ENCODE peak calls at places on chromosomes 4 and X, in six cellular contexts. C is PC-3, I is MM.1S, P is neural progenitor cell, N is SK-N-SH, W is HCT116. E is an unnamed sample.

GRCh38 chr4:183797445-183798248 is 107.5 kb upstream of the STOX2 start:
- DNase-seq in C (no peak), I (no peak), P (peak; percentile 73), N (peak; percentile 83), W (no peak), E (peak; percentile 34)

GRCh38 chr4:6198278-6198677 is 2.1 kb downstream of the JAKMIP1 start:
- DNase-seq in C (no peak), I (no peak), P (no peak), N (no peak), W (no peak), E (no peak)

GRCh38 chr4:155403886-155404285 is 27.1 kb upstream of the MAP9 start:
- DNase-seq in C (peak; percentile 71), I (peak; percentile 64), P (peak; percentile 63), N (peak; percentile 53), W (peak; percentile 36), E (peak; percentile 60)

GRCh38 chr4:171846232-171846631 is 33.0 kb downstream of the GALNTL6 start:
- DNase-seq in C (peak; percentile 43), I (peak; percentile 60), P (peak; percentile 83), N (peak; percentile 37), W (peak; percentile 42), E (peak; percentile 35)

GRCh38 chr4:163895369-163896005 is 401.0 kb downstream of the TMA16 start:
- DNase-seq in C (no peak), I (no peak), P (no peak), N (no peak), W (no peak), E (no peak)

GRCh38 chr4:1177274-1178141 is 5.1 kb upstream of the SPON2 start:
- DNase-seq in C (peak; percentile 7), I (no peak), P (no peak), N (no peak), W (no peak), E (peak; percentile 78)

GRCh38 chrX:48626401-48627298 is 29.4 kb downstream of the WDR13 start:
- DNase-seq in C (peak; percentile 6), I (no peak), P (no peak), N (no peak), W (no peak), E (peak; percentile 31)

GRCh38 chrX:39891781-39892180 is 206.0 kb downstream of the BCOR start:
- DNase-seq in C (peak; percentile 13), I (peak; percentile 55), P (no peak), N (no peak), W (no peak), E (no peak)

GRCh38 chr4:185734214-185734613 is 77.8 kb downstream of the SORBS2 start:
- DNase-seq in C (no peak), I (peak; percentile 25), P (no peak), N (no peak), W (no peak), E (no peak)

GRCh38 chr4:185573651-185574199 is 38.4 kb upstream of the PDLIM3 start:
- DNase-seq in C (peak; percentile 84), I (no peak), P (peak; percentile 54), N (peak; percentile 36), W (peak; percentile 91), E (peak; percentile 80)

GRCh38 chrX:107747596-107748161 is 27.9 kb downstream of the TSC22D3 start:
- DNase-seq in C (peak; percentile 53), I (no peak), P (peak; percentile 24), N (no peak), W (no peak), E (peak; percentile 68)

GRCh38 chr4:26978387-26979071 is 117.9 kb downstream of the STIM2 start:
- DNase-seq in C (no peak), I (no peak), P (no peak), N (no peak), W (no peak), E (no peak)

GRCh38 chrX:154136627-154137161 is 7.3 kb upstream of the OPN1LW start:
- DNase-seq in C (peak; percentile 76), I (peak; percentile 58), P (peak; percentile 91), N (peak; percentile 89), W (peak; percentile 21), E (peak; percentile 73)
- H3K9ac ChIP-seq in C (peak overlapping the region; percentile 36), I (no peak overlapping the region), P (no peak overlapping the region), N (no peak overlapping the region), W (no peak overlapping the region), E (peak overlapping the region; percentile 31)

GRCh38 chr4:146058531-146058930 is 117.0 kb upstream of the LSM6 start:
- DNase-seq in C (no peak), I (no peak), P (no peak), N (no peak), W (no peak), E (no peak)
- H3K4me2 ChIP-seq in C (no peak overlapping the region), I (no peak overlapping the region), P (no peak overlapping the region), N (no peak overlapping the region), W (no peak overlapping the region), E (no peak overlapping the region)

GRCh38 chr4:169266661-169267060 is 4.1 kb downstream of the SH3RF1 start:
- DNase-seq in C (no peak), I (no peak), P (no peak), N (no peak), W (no peak), E (peak; percentile 46)
- TF ChIP-seq EZH2phosphoT487 in C (no peak), I (no peak), P (no peak), N (no peak), W (no peak), E (no peak)

GRCh38 chrX:72020204-72020603 is 109.6 kb downstream of the NHSL2 start:
- DNase-seq in C (no peak), I (no peak), P (no peak), N (no peak), W (no peak), E (no peak)
- H3K9ac ChIP-seq in C (no peak overlapping the region), I (no peak overlapping the region), P (no peak overlapping the region), N (no peak overlapping the region), W (no peak overlapping the region), E (no peak overlapping the region)

GRCh38 chrX:10104958-10105658 is 51.7 kb upstream of the CLCN4 start:
- DNase-seq in C (no peak), I (no peak), P (no peak), N (no peak), W (no peak), E (peak; percentile 7)
- H3K4me2 ChIP-seq in C (no peak overlapping the region), I (no peak overlapping the region), P (no peak overlapping the region), N (no peak overlapping the region), W (no peak overlapping the region), E (no peak overlapping the region)

GRCh38 chrX:13179100-13179499 is 134.7 kb upstream of the FAM9C start:
- DNase-seq in C (no peak), I (no peak), P (no peak), N (no peak), W (no peak), E (no peak)
- TF ChIP-seq EZH2phosphoT487 in C (no peak), I (no peak), P (no peak), N (no peak), W (no peak), E (no peak)

GRCh38 chrX:75115707-75116413 is 40.2 kb downstream of the ABCB7 start:
- DNase-seq in C (no peak), I (no peak), P (no peak), N (no peak), W (no peak), E (no peak)
- H3K9ac ChIP-seq in C (no peak overlapping the region), I (no peak overlapping the region), P (no peak overlapping the region), N (no peak overlapping the region), W (no peak overlapping the region), E (no peak overlapping the region)

GRCh38 chr4:7932333-7932732 is 7.3 kb downstream of the AFAP1 start:
- DNase-seq in C (no peak), I (no peak), P (no peak), N (no peak), W (no peak), E (no peak)
- H3K4me2 ChIP-seq in C (no peak overlapping the region), I (no peak overlapping the region), P (no peak overlapping the region), N (no peak overlapping the region), W (no peak overlapping the region), E (no peak overlapping the region)

DNA sequence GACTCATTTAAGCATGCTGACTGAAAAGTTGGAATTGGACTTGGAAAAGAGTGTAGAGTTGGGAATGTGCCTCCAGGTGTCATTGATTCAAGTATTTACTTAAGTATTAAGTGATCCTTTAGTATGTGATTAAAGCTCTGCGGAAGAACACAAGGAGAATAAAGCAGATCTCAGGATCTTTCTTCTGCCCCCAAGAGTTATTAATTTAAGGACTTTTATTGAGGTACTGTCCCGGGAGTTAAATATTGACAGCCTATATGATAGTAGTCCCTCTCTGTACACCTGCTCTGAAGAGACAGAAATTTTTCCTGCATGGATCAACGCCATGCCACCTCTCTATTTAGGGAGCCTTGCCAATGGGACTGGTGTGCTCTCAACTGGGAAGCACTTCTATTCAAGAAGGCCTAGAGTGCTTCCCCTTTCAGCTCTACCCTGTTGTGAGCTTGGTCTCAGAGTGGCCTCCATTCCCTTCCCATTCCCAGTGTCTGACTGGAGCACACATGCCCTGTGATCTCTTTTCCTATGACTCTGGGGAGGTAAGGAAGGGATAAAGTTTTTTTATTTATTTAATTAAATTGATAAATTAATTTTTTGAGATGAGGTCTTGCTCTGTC is 75.9 kb downstream of the SHISA3 start:
- DNase-seq in C (no peak), I (no peak), P (no peak), N (no peak), W (no peak), E (no peak)
- TF ChIP-seq EZH2phosphoT487 in C (no peak), I (no peak), P (no peak), N (no peak), W (no peak), E (no peak)

E was measured in GM23248.